ENCODE peak calls at places on chromosomes 11 and 22, in ten cellular contexts. F is endothelial cell; L is heart right ventricle; X is CD4-positive, alpha-beta T cell; C is pancreas; P is progenitor cell of endocrine pancreas; I is AG09319; K is IMR-90; Y is fibroblast of mammary gland; U is fibroblast of pulmonary artery. T is an unnamed sample.
A peak's percentile ranks its signal among the peaks of the same experiment; 100 is the strongest.

GRCh38 chr11:100978442-100978841 is 151.2 kb downstream of the PGR start:
- DNase-seq in X (no peak), K (no peak), P (no peak), C (no peak), L (no peak), Y (no peak), I (no peak), F (no peak), U (no peak), T (no peak)

GRCh38 chr22:23781533-23781932 is 5.2 kb upstream of the SMARCB1 start:
- DNase-seq in F (no peak), K (peak; percentile 65), I (peak; percentile 41), C (no peak), X (no peak), U (no peak), P (no peak), Y (peak; percentile 60), L (no peak), T (no peak)

GRCh38 chr22:26646158-26646557 is 11.2 kb upstream of the MIAT start:
- DNase-seq in U (peak; percentile 27), Y (peak; percentile 29), X (no peak), F (no peak), P (no peak), L (no peak), C (no peak), I (no peak), K (peak; percentile 55), T (no peak)

GRCh38 chr11:15987044-15987443 is 369.3 kb downstream of the SOX6 start:
- DNase-seq in C (no peak), X (no peak), I (no peak), P (no peak), F (no peak), L (no peak), U (no peak), Y (no peak), K (peak; percentile 75), T (no peak)

GRCh38 chr11:62370743-62371440 is 33.6 kb downstream of the ASRGL1 start:
- DNase-seq in P (no peak), Y (no peak), K (no peak), I (no peak), U (no peak), C (peak; percentile 72), L (peak; percentile 37), X (no peak), F (no peak), T (peak; percentile 25)

GRCh38 chr11:5380740-5381342 is 2.8 kb upstream of the OR51M1 start:
- DNase-seq in C (no peak), F (peak; percentile 71), K (peak; percentile 77), U (peak; percentile 82), I (no peak), X (no peak), Y (peak; percentile 75), P (peak; percentile 38), L (no peak), T (no peak)

GRCh38 chr22:49206281-49206680 is 621.4 kb downstream of the BRD1 start:
- DNase-seq in L (no peak), Y (no peak), X (no peak), C (peak; percentile 15), K (no peak), F (no peak), U (no peak), P (no peak), I (no peak), T (no peak)

GRCh38 chr11:117900720-117901440 is 24.4 kb upstream of the FXYD6 start:
- DNase-seq in X (no peak), C (no peak), P (no peak), I (no peak), F (no peak), K (no peak), U (no peak), L (no peak), Y (no peak), T (no peak)

GRCh38 chr11:130727715-130728114 is 188.6 kb downstream of the SNX19 start:
- DNase-seq in L (no peak), X (no peak), I (no peak), Y (peak; percentile 38), C (no peak), P (no peak), K (no peak), U (no peak), F (no peak), T (no peak)

GRCh38 chr11:61102667-61103491 is 590 bp downstream of the CD5 start:
- DNase-seq in I (no peak), F (no peak), L (no peak), U (no peak), K (no peak), C (no peak), X (no peak), P (no peak), Y (no peak), T (no peak)

GRCh38 chr22:49933236-49933921 is 14.9 kb downstream of the CRELD2 start:
- DNase-seq in X (no peak), I (no peak), P (no peak), L (peak; percentile 64), C (peak; percentile 78), U (no peak), K (no peak), Y (peak; percentile 25), F (no peak), T (no peak)

GRCh38 chr11:112965601-112966125 is 4.4 kb downstream of the NCAM1 start:
- DNase-seq in I (no peak), C (no peak), K (no peak), F (no peak), P (no peak), X (no peak), U (no peak), Y (no peak), L (no peak), T (no peak)

GRCh38 chr11:13205446-13205845 is 72.1 kb upstream of the BMAL1 start:
- DNase-seq in I (no peak), X (no peak), P (no peak), K (peak; percentile 21), F (no peak), U (no peak), Y (no peak), C (no peak), L (no peak), T (no peak)

GRCh38 chr11:13207665-13208594 is 69.7 kb upstream of the BMAL1 start:
- DNase-seq in Y (peak; percentile 91), X (no peak), U (peak; percentile 97), I (no peak), F (no peak), P (no peak), K (peak; percentile 84), C (no peak), L (no peak), T (no peak)

GRCh38 chr11:13208921-13209320 is 68.7 kb upstream of the BMAL1 start:
- DNase-seq in U (peak; percentile 53), C (no peak), F (no peak), K (no peak), X (no peak), Y (no peak), I (no peak), P (no peak), L (no peak), T (no peak)

GRCh38 chr11:13206086-13206640 is 71.4 kb upstream of the BMAL1 start:
- DNase-seq in C (no peak), X (no peak), I (no peak), P (no peak), F (no peak), U (no peak), L (no peak), Y (no peak), K (no peak), T (no peak)

DNA sequence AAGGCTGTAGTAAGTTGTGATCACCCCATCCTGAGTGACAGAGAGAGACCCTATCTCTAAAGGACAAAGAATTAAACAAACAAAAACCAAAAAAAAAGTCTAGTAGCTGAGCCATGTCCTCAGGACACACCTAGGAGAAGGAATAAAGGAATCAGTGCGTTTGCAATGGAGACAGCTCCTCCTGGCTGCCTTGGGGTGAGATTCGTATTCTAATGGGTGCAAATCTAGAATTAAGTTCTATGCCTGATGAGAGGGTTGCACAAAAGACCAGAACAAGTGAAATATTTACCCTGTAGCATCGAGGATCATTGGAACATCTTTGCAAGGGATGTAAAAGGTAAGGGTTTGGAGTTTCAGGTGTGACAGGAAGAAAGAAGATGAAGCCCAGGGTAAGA is 70.3 kb upstream of the BMAL1 start:
- DNase-seq in P (no peak), I (no peak), Y (no peak), C (no peak), F (no peak), L (no peak), X (no peak), K (no peak), U (no peak), T (no peak)
- TF ChIP-seq CTCF in P (peak; percentile 15), I (no peak), Y (peak; percentile 16), C (no peak), F (no peak), L (no peak), X (no peak), K (no peak), U (peak; percentile 23), T (no peak)

DNA sequence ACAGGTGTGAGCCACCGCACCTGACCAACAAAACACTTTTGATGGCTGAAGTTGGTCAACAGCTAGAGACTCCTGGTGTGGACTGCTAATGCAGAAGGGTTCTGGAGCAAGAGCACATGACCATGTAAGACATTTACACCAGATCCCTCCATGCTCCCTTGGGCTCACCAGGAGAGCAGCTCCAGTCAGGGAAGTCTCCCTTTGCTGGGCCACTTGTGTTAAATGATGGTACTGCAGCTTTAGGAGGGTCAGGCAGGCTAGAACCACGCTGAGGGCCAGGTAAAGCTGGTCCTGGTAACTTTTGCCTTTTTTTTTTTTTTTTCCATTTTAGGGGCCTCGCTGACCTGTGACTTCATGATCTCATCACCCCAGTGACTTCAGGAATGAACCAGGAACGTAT is 146.4 kb downstream of the FBXO7 start:
- DNase-seq in Y (no peak), L (no peak), F (no peak), X (no peak), U (no peak), K (no peak), I (no peak), C (no peak), P (no peak), T (no peak)
- TF ChIP-seq CTCF in Y (no peak), L (no peak), F (no peak), X (no peak), U (no peak), K (no peak), I (no peak), C (no peak), P (peak; percentile 26), T (no peak)

DNA sequence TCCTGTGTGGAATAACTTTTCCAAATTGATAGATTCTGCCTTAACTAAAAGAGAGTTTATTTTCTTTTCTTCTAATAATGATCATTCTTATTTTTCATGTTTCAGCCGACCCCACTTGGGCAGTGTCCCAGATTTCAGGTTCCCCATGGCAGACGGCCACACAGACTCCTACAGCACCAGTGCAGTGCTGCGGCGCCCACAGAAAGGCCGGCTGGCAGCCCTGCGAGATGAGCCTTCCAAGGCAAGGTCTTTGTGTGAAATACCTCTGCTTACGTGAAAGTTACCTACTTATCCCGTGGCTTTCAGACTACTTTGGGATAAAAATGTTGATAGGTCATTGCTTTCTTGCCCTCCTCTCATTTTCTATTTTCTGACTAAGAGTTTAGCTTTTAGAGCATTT is 59.3 kb upstream of the CTTN start:
- DNase-seq in P (no peak), K (no peak), Y (no peak), X (no peak), I (no peak), U (no peak), L (no peak), C (no peak), F (no peak), T (no peak)
- TF ChIP-seq CTCF in P (no peak), K (no peak), Y (no peak), X (no peak), I (no peak), U (no peak), L (no peak), C (no peak), F (no peak), T (no peak)

GRCh38 chr11:71934213-71934612 is 5.4 kb downstream of the RNF121 start:
- DNase-seq in U (no peak), K (no peak), C (no peak), L (no peak), Y (no peak), P (no peak), X (no peak), I (no peak), F (no peak), T (no peak)
- TF ChIP-seq CTCF in U (no peak), K (no peak), C (no peak), L (no peak), Y (no peak), P (no peak), X (no peak), I (no peak), F (no peak), T (no peak)

T was measured in activated B cell treated with CpG ODN at 0.5 μM for 24 hours.